ENCODE peak calls at places on chromosomes 16 and 17, in ten cellular contexts. H, Q, I, M, V, K, S, E, L and G are unnamed samples.
A peak's percentile ranks its signal among the peaks of the same experiment; 100 is the strongest.

GRCh38 chr16:27486760-27487159 is 63.0 kb downstream of the GTF3C1 start:
- DNase-seq in E (no peak), Q (no peak), L (no peak), K (peak; percentile 73), I (no peak), H (no peak), V (no peak), S (no peak), M (no peak), G (no peak)

GRCh38 chr16:74623214-74623842 is 16.4 kb upstream of the GLG1 start:
- DNase-seq in S (no peak), E (no peak), H (no peak), L (peak; percentile 73), K (no peak), Q (no peak), I (peak; percentile 75), V (peak; percentile 68), M (peak; percentile 7), G (peak; percentile 63)

GRCh38 chr17:32755045-32755805 is 121.7 kb downstream of the MYO1D start:
- DNase-seq in L (peak; percentile 95), E (no peak), S (no peak), H (peak; percentile 50), K (no peak), M (no peak), I (peak; percentile 83), V (peak; percentile 45), Q (no peak), G (peak; percentile 80)

GRCh38 chr16:86418981-86419380 is 91.3 kb upstream of the FOXF1 start:
- DNase-seq in L (no peak), V (no peak), I (no peak), S (no peak), E (no peak), K (no peak), M (no peak), H (no peak), Q (no peak), G (no peak)

GRCh38 chr17:8326591-8327583 is 12.8 kb upstream of the ODF4 start:
- DNase-seq in L (no peak), S (peak; percentile 4), E (peak; percentile 50), Q (peak; percentile 41), V (peak; percentile 71), M (peak; percentile 37), H (no peak), I (no peak), K (peak; percentile 36), G (peak; percentile 76)

GRCh38 chr16:1713933-1714332 is 7.9 kb downstream of the MAPK8IP3 start:
- DNase-seq in K (no peak), E (no peak), M (no peak), L (no peak), H (no peak), I (no peak), Q (no peak), V (no peak), S (no peak), G (no peak)

GRCh38 chr17:836154-836553 is 54.0 kb downstream of the MRM3 start:
- DNase-seq in V (peak; percentile 80), Q (no peak), L (no peak), E (no peak), I (peak; percentile 15), S (no peak), K (no peak), H (no peak), M (no peak), G (no peak)

GRCh38 chr16:65521685-65522338 is 399.9 kb upstream of the CDH11 start:
- DNase-seq in S (no peak), I (no peak), M (no peak), H (no peak), E (no peak), L (no peak), Q (no peak), V (no peak), K (no peak), G (no peak)

GRCh38 chr17:57760001-57760400 is 14.9 kb upstream of the CCDC182 start:
- DNase-seq in S (no peak), E (no peak), V (no peak), K (no peak), Q (no peak), H (no peak), I (no peak), M (no peak), L (no peak), G (no peak)

GRCh38 chr16:61871837-61872777 is 164.1 kb downstream of the CDH8 start:
- DNase-seq in H (no peak), S (no peak), M (no peak), Q (no peak), K (no peak), I (no peak), E (no peak), V (no peak), L (no peak), G (no peak)

GRCh38 chr17:36072431-36073121 is 8.5 kb downstream of the CCL18 start:
- DNase-seq in H (peak; percentile 10), K (peak; percentile 73), E (peak; percentile 81), M (peak; percentile 62), I (peak; percentile 50), L (peak; percentile 36), V (peak; percentile 54), S (peak; percentile 58), Q (peak; percentile 84), G (peak; percentile 61)